ENCODE peak calls at places on chromosomes 2 and 18, in four cellular contexts. A is K562, W is GM12891, L is GM12878. C is an unnamed sample.

GRCh38 chr2:2662037-2662846 is 331.2 kb upstream of the MYT1L start:
- DNase-seq in A (no peak), W (no peak), L (no peak), C (no peak)

GRCh38 chr2:201500534-201500933 is 49.0 kb downstream of the STRADB start:
- DNase-seq in A (no peak), W (no peak), L (no peak), C (no peak)

GRCh38 chr2:224324604-224325003 is 77.3 kb downstream of the FAM124B start:
- DNase-seq in A (no peak), W (no peak), L (no peak), C (no peak)

GRCh38 chr2:17199741-17200140 is 318.5 kb downstream of the RAD51AP2 start:
- DNase-seq in A (no peak), W (no peak), L (no peak), C (no peak)

GRCh38 chr2:218323526-218324472 is 31.5 kb upstream of the TMBIM1 start:
- DNase-seq in A (no peak), W (no peak), L (no peak), C (peak; percentile 45)

GRCh38 chr2:238994876-238995275 is 147.0 kb downstream of the TWIST2 start:
- DNase-seq in A (no peak), W (no peak), L (no peak), C (no peak)

GRCh38 chr2:160353166-160353565 is 140.4 kb downstream of the RBMS1 start:
- DNase-seq in A (no peak), W (no peak), L (no peak), C (no peak)

GRCh38 chr18:61896767-61897166 is 4.0 kb upstream of the RNF152 start:
- DNase-seq in A (no peak), W (no peak), L (no peak), C (no peak)

GRCh38 chr2:188524519-188525113 is 232.9 kb downstream of the GULP1 start:
- DNase-seq in A (peak; percentile 13), W (no peak), L (no peak), C (no peak)

GRCh38 chr2:239009001-239009961 is 161.4 kb downstream of the TWIST2 start:
- DNase-seq in A (no peak), W (no peak), L (no peak), C (no peak)

DNA sequence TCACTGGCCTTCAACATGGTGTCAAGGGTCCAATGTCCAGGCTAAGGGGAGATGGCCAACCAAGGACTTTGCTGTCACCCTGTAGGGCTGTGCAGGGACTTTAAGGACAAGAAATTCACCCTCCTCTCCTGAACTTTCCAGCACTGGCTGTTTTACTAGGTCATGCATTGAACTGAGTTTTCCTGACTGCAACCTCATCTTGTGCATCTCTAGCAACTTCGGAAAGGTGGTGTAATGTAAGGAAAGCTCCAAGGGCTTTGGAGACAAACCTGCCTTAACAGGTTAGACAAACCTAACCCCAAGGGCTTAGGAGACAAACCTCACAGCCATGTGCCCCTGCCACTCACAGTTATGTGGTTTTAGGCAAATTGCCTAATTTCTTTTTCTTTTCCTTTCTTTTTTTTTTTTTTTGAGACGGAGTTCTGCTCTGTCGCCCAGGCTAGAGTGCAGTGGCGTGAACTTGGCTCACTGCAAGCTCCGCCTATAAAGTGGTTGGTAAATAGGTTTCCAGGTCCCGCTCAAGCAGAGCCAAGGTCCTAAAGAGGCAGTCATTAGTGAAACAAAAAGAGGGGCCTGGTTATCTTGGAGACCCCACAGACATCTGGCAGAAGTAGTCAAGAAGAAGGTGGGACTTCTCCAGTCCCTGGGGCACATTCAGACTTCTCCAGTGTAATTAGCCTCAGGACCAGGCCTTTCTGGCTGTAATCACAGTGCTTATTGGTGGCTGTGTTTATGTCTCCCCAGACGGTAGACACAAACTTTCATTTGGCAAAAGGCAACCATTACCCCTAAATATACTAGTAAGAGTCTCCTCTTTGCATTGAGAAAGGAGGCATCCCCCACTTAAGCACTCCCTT is 37.6 kb upstream of the PMAIP1 start:
- DNase-seq in A (no peak), W (no peak), L (peak; percentile 61), C (peak; percentile 69)
- TF ChIP-seq SPI1 in A (no peak), W (no peak), L (no peak), C (peak; percentile 23)

DNA sequence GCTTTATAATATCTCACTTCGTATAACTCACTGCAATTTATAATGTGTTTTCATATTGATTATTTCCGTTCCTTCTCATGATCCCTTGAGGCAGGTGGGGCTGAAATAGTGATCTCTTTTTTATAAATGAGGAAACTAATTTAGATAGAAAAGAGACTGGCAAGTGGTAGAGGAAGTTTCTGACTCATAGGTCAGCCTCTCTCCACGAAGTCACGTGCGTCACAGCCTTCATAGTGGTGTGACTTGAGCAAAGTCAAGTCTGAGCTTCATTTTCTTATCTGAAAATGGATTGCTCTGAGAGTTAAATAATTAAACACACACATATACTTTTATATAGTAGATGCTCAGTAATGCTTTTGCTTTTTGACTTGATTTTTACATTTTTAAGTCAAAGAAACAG is 19.9 kb downstream of the ABCG5 start:
- DNase-seq in A (peak; percentile 27), W (no peak), L (no peak), C (peak; percentile 68)
- TF ChIP-seq SPI1 in A (no peak), W (no peak), L (no peak), C (no peak)

GRCh38 chr2:33226546-33226945 is 249.9 kb upstream of the RASGRP3 start:
- DNase-seq in A (peak; percentile 21), W (no peak), L (no peak), C (no peak)

GRCh38 chr2:33225350-33225749 is 251.1 kb upstream of the RASGRP3 start:
- DNase-seq in A (no peak), W (no peak), L (no peak), C (no peak)

GRCh38 chr2:33222309-33222708 is 254.1 kb upstream of the RASGRP3 start:
- DNase-seq in A (no peak), W (no peak), L (no peak), C (no peak)

GRCh38 chr2:33221046-33221784 is 255.2 kb upstream of the RASGRP3 start:
- DNase-seq in A (no peak), W (no peak), L (no peak), C (no peak)

DNA sequence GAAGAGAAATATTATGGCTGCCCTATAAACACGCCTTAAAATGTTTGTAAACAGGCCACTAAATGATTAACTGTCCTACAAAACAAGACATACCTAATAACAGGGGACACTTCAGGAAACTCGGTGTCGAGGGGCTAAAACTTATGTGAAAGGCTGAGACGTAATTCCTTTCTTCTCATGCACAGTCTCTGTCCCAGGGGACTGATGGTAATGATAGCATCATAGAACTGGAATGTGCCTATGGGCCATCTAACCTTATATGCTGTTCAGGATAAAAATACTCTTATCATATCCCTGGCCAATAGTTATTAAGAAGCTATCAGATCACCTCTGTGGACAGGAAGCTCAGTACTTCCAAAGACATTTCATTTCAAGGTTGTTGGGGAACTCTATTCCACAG is 252.6 kb upstream of the RASGRP3 start:
- DNase-seq in A (no peak), W (no peak), L (no peak), C (no peak)
- TF ChIP-seq SPI1 in A (no peak), W (no peak), L (no peak), C (no peak)

DNA sequence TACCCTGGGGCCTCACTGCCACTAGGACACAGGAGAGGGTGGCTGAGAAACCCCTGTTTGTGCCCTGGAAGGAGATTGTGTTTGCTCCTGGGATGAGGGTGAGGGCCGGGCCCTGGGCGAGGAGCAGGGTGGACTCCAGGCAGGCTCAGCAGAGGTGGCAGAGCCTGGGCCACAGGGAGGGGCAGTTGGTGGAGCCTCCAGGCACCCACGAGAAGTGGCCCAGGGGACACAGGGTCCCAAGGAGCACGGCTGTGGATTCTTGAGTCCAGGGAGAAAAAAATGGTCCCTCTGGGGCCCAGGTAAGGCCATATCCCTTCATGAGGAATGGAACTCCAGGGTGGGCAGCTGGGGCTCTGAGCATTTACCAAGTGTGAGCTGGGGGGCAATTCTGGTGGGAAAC is 8.3 kb downstream of the MAB21L4 start:
- DNase-seq in A (no peak), W (no peak), L (no peak), C (no peak)
- TF ChIP-seq SPI1 in A (no peak), W (no peak), L (no peak), C (no peak)

DNA sequence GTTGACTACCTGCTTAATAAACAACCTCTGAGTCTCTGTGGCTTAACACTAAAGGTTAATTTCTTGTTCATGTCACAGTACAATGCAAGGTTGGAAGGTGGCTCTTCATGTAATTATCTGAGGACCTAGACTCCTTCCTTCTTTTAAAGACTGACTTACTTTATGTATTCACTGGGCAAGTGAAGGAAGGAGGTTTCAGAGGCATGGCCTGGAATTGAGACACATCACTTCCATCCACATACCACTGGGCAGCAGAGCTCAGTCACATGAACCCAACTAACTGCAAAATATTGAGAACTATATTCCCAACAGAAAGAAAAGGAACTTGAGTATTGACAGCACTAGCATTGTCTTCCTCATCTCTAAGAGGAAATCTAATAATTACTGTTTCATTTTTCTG is 57.5 kb upstream of the FN1 start:
- DNase-seq in A (no peak), W (no peak), L (no peak), C (no peak)
- TF ChIP-seq SPI1 in A (no peak), W (no peak), L (no peak), C (no peak)

GRCh38 chr2:206561962-206562361 is 80.3 kb upstream of the FAM237A start:
- DNase-seq in A (no peak), W (no peak), L (no peak), C (no peak)
- TF ChIP-seq SPI1 in A (no peak), W (peak; percentile 85), L (peak; percentile 85), C (no peak)

C was measured in HL-60.